ENCODE peak calls at places on chromosomes 11 and 22, in five cellular contexts. L is cardiac muscle cell; O is CD8-positive, alpha-beta T cell; J is H1; E is psoas muscle. X is an unnamed sample.

GRCh38 chr11:35582033-35582432 is 36.2 kb upstream of the FJX1 start:
- DNase-seq in L (no peak), O (no peak), E (no peak), J (no peak), X (no peak)

GRCh38 chr11:14065692-14066091 is 103.2 kb downstream of the SPON1 start:
- DNase-seq in L (no peak), O (no peak), J (no peak), E (no peak), X (no peak)

GRCh38 chr11:1361882-1362281 is 27.9 kb upstream of the BRSK2 start:
- DNase-seq in L (no peak), E (no peak), J (no peak), O (no peak), X (no peak)

GRCh38 chr11:87219266-87219665 is 181.5 kb downstream of the TMEM135 start:
- DNase-seq in J (no peak), L (peak; percentile 42), O (no peak), E (no peak), X (no peak)

GRCh38 chr11:18958221-18958910 is 19.2 kb upstream of the MRGPRX1 start:
- DNase-seq in L (no peak), E (no peak), O (no peak), J (no peak), X (no peak)

GRCh38 chr11:69558519-69558941 is 77.1 kb downstream of the LINC01488 start:
- DNase-seq in L (no peak), J (no peak), E (no peak), O (peak; percentile 53), X (peak; percentile 73)

GRCh38 chr11:121063728-121064127 is 37.3 kb upstream of the TECTA start:
- DNase-seq in L (peak; percentile 16), E (no peak), O (no peak), J (no peak), X (no peak)

GRCh38 chr11:57248780-57249383 is 11.8 kb upstream of the APLNR start:
- DNase-seq in L (peak; percentile 89), J (peak; percentile 85), E (peak; percentile 59), O (no peak), X (no peak)

GRCh38 chr11:65357856-65358356 is 3.4 kb downstream of the TIGD3 start:
- DNase-seq in L (no peak), O (no peak), E (no peak), J (no peak), X (no peak)

GRCh38 chr11:2891291-2891690 is 5.7 kb upstream of the CDKN1C start:
- DNase-seq in O (no peak), L (peak; percentile 23), J (peak; percentile 69), E (no peak), X (no peak)

GRCh38 chr11:78742430-78742829 is 167.8 kb upstream of the NARS2 start:
- DNase-seq in L (no peak), E (peak; percentile 35), J (no peak), O (no peak), X (no peak)

GRCh38 chr22:36506637-36507517 is at the start of gene FOXRED2:
- DNase-seq in J (peak; percentile 94), O (peak; percentile 94), E (peak; percentile 91), L (peak; percentile 94), X (peak; percentile 90)

DNA sequence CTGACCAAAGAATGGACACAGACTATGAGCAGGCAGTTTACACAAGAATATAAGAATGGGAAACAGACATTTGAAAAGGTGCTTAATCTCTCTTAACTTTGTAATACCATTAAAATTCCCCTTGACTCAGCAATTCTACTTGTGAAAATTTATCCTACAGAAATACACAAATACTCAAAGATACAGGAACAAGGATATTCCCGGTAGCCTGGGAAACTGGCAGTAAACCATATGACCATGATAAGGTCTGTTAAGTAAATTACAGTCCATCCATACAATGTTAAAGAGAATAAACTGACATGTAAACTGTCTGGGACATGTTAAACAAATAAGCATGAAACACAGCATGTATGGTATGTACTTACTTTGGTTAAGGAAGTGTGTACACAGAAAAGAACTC is 8.7 kb upstream of the MTFP1 start:
- DNase-seq in L (no peak), J (no peak), E (no peak), O (no peak), X (no peak)
- H3K27ac ChIP-seq in L (no peak overlapping the region), J (no peak overlapping the region), E (no peak overlapping the region), O (no peak overlapping the region), X (no peak overlapping the region)

GRCh38 chr11:119782673-119783072 is 53.7 kb upstream of the NECTIN1 start:
- DNase-seq in O (no peak), E (no peak), J (no peak), L (peak; percentile 51), X (no peak)

GRCh38 chr11:119780264-119780953 is 51.4 kb upstream of the NECTIN1 start:
- DNase-seq in J (no peak), O (no peak), L (no peak), E (no peak), X (no peak)

GRCh38 chr11:119783466-119784400 is 54.7 kb upstream of the NECTIN1 start:
- DNase-seq in E (no peak), J (no peak), L (no peak), O (no peak), X (no peak)

GRCh38 chr11:119779195-119780071 is 50.4 kb upstream of the NECTIN1 start:
- DNase-seq in O (no peak), E (no peak), J (no peak), L (peak; percentile 67), X (no peak)

GRCh38 chr11:119782021-119782420 is 53.0 kb upstream of the NECTIN1 start:
- DNase-seq in O (no peak), L (no peak), E (no peak), J (no peak), X (no peak)
- H3K4me1 ChIP-seq in O (no peaks in the 10 kb centered on the region), L (peaks cover 61% of the 10 kb centered on the region), E (no peaks in the 10 kb centered on the region), J (peaks cover 12% of the 10 kb centered on the region), X (no peaks in the 10 kb centered on the region)

DNA sequence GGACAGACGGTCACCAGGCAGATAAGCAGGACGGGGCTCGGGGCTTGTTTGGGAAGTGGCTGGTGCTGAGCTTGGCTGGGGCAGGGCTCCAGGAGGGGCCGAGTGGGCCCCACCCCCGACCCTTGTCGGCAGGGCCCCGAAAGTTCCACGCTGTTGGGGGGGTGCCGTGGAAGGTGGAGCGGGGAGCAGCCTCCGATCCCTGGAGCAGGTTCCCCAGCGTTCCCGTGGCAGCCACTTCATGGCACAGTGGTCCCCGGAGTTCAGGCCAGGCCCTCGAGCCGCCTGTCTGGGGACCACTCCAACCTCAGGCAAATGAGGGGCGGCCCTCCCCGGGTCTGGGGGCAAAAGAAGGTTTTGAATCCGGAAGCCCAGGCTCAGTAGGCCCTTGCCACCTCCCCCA is 46.7 kb upstream of the PPARA start:
- DNase-seq in E (no peak), O (no peak), L (no peak), J (no peak), X (no peak)
- H3K27ac ChIP-seq in E (peak overlapping the region; percentile 93), O (no peak overlapping the region), L (no peak overlapping the region), J (no peak overlapping the region), X (no peak overlapping the region)

GRCh38 chr11:12772324-12772723 is 98.1 kb downstream of the TEAD1 start:
- DNase-seq in L (no peak), O (no peak), J (no peak), E (no peak), X (no peak)
- H3K4me1 ChIP-seq in L (peaks cover 28% of the 10 kb centered on the region), O (no peaks in the 10 kb centered on the region), J (peaks cover 5% of the 10 kb centered on the region), E (peaks cover 74% of the 10 kb centered on the region), X (no peaks in the 10 kb centered on the region)

X was measured in CD4-positive, alpha-beta memory T cell.